ENCODE peak calls at places on chromosomes 7 and 10, in nine cellular contexts. One of them, this sample, is unnamed.

GRCh38 chr10:44874176-44874575 is 37.0 kb upstream of the TMEM72 start:
- DNase-seq in IMR-90: no peak
- DNase-seq in heart left ventricle: no peak
- DNase-seq in transverse colon: no peak
- DNase-seq in uterus: no peak
- DNase-seq in esophagus squamous epithelium: no peak
- DNase-seq in H1: no peak
- DNase-seq in testis: peak
- DNase-seq in Peyer's patch: no peak
- DNase-seq in this sample: no peak

GRCh38 chr10:128007971-128008370 is 101.1 kb downstream of the PTPRE start:
- DNase-seq in IMR-90: no peak
- DNase-seq in heart left ventricle: no peak
- DNase-seq in transverse colon: no peak
- DNase-seq in uterus: no peak
- DNase-seq in esophagus squamous epithelium: no peak
- DNase-seq in H1: no peak
- DNase-seq in testis: no peak
- DNase-seq in Peyer's patch: peak
- DNase-seq in this sample: no peak

GRCh38 chr10:118940386-118940785 is 89.1 kb upstream of the NANOS1 start:
- DNase-seq in IMR-90: no peak
- DNase-seq in heart left ventricle: no peak
- DNase-seq in transverse colon: no peak
- DNase-seq in uterus: no peak
- DNase-seq in esophagus squamous epithelium: no peak
- DNase-seq in H1: no peak
- DNase-seq in testis: no peak
- DNase-seq in Peyer's patch: no peak
- DNase-seq in this sample: no peak

GRCh38 chr10:49167629-49168540 is 20.3 kb downstream of the TMEM273 start:
- DNase-seq in IMR-90: no peak
- DNase-seq in heart left ventricle: no peak
- DNase-seq in transverse colon: no peak
- DNase-seq in uterus: no peak
- DNase-seq in esophagus squamous epithelium: no peak
- DNase-seq in H1: no peak
- DNase-seq in testis: no peak
- DNase-seq in Peyer's patch: no peak
- DNase-seq in this sample: no peak

GRCh38 chr7:12146813-12147212 is 64.3 kb upstream of the TMEM106B start:
- DNase-seq in IMR-90: no peak
- DNase-seq in heart left ventricle: no peak
- DNase-seq in transverse colon: no peak
- DNase-seq in uterus: no peak
- DNase-seq in esophagus squamous epithelium: no peak
- DNase-seq in H1: no peak
- DNase-seq in testis: no peak
- DNase-seq in Peyer's patch: no peak
- DNase-seq in this sample: no peak

GRCh38 chr10:16945566-16945965 is 128.3 kb upstream of the RSU1 start:
- DNase-seq in IMR-90: no peak
- DNase-seq in heart left ventricle: no peak
- DNase-seq in transverse colon: no peak
- DNase-seq in uterus: no peak
- DNase-seq in esophagus squamous epithelium: no peak
- DNase-seq in H1: no peak
- DNase-seq in testis: no peak
- DNase-seq in Peyer's patch: no peak
- DNase-seq in this sample: no peak

GRCh38 chr7:71173955-71174354 is 42.0 kb downstream of the GALNT17 start:
- DNase-seq in IMR-90: no peak
- DNase-seq in heart left ventricle: peak
- DNase-seq in transverse colon: no peak
- DNase-seq in uterus: no peak
- DNase-seq in esophagus squamous epithelium: no peak
- DNase-seq in H1: no peak
- DNase-seq in testis: peak
- DNase-seq in Peyer's patch: no peak
- DNase-seq in this sample: no peak

GRCh38 chr7:83794834-83795233 is 145.9 kb upstream of the SEMA3E start:
- DNase-seq in IMR-90: no peak
- DNase-seq in heart left ventricle: no peak
- DNase-seq in transverse colon: no peak
- DNase-seq in uterus: no peak
- DNase-seq in esophagus squamous epithelium: no peak
- DNase-seq in H1: no peak
- DNase-seq in testis: no peak
- DNase-seq in Peyer's patch: no peak
- DNase-seq in this sample: no peak

GRCh38 chr10:22135591-22135990 is 82.2 kb downstream of the EBLN1 start:
- DNase-seq in IMR-90: no peak
- DNase-seq in heart left ventricle: no peak
- DNase-seq in transverse colon: no peak
- DNase-seq in uterus: no peak
- DNase-seq in esophagus squamous epithelium: no peak
- DNase-seq in H1: no peak
- DNase-seq in testis: no peak
- DNase-seq in Peyer's patch: no peak
- DNase-seq in this sample: no peak

GRCh38 chr7:149006345-149006725 is 22.0 kb downstream of the PDIA4 start:
- DNase-seq in IMR-90: no peak
- DNase-seq in heart left ventricle: no peak
- DNase-seq in transverse colon: no peak
- DNase-seq in uterus: no peak
- DNase-seq in esophagus squamous epithelium: no peak
- DNase-seq in H1: no peak
- DNase-seq in testis: no peak
- DNase-seq in Peyer's patch: peak
- DNase-seq in this sample: no peak

GRCh38 chr10:48509974-48510692 is 94.7 kb downstream of the ARHGAP22 start:
- DNase-seq in IMR-90: no peak
- DNase-seq in heart left ventricle: peak
- DNase-seq in transverse colon: no peak
- DNase-seq in uterus: no peak
- DNase-seq in esophagus squamous epithelium: no peak
- DNase-seq in H1: peak
- DNase-seq in testis: no peak
- DNase-seq in Peyer's patch: no peak
- DNase-seq in this sample: no peak

GRCh38 chr10:84743483-84743882 is 415.1 kb downstream of the CCSER2 start:
- DNase-seq in IMR-90: no peak
- DNase-seq in heart left ventricle: no peak
- DNase-seq in transverse colon: no peak
- DNase-seq in uterus: no peak
- DNase-seq in esophagus squamous epithelium: no peak
- DNase-seq in H1: no peak
- DNase-seq in testis: no peak
- DNase-seq in Peyer's patch: no peak
- DNase-seq in this sample: no peak

DNA sequence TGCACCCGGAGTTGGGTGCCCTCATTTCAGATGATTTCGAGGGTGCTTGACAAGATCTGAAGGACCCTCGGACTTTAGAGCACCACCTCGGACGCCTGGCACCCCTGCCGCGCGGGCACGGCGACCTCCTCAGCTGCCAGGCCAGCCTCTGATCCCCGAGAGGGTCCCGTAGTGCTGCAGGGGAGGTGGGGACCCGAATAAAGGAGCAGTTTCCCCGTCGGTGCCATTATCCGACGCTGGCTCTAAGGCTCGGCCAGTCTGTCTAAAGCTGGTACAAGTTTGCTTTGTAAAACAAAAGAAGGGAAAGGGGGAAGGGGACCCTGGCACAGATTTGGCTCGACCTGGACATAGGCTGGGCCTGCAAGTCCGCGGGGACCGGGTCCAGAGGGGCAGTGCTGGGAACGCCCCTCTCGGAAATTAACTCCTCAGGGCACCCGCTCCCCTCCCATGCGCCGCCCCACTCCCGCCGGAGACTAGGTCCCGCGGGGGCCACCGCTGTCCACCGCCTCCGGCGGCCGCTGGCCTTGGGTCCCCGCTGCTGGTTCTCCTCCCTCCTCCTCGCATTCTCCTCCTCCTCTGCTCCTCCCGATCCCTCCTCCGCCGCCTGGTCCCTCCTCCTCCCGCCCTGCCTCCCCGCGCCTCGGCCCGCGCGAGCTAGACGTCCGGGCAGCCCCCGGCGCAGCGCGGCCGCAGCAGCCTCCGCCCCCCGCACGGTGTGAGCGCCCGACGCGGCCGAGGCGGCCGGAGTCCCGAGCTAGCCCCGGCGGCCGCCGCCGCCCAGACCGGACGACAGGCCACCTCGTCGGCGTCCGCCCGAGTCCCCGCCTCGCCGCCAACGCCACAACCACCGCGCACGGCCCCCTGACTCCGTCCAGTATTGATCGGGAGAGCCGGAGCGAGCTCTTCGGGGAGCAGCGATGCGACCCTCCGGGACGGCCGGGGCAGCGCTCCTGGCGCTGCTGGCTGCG is at the start of gene EGFR:
- DNase-seq in IMR-90: peak
- DNase-seq in heart left ventricle: peak
- DNase-seq in transverse colon: peak
- DNase-seq in uterus: peak
- DNase-seq in esophagus squamous epithelium: no peak
- DNase-seq in H1: peak
- DNase-seq in testis: peak
- DNase-seq in Peyer's patch: peak
- DNase-seq in this sample: peak
- TF ChIP-seq POLR2A in IMR-90: peak
- TF ChIP-seq POLR2A in heart left ventricle: no peak
- TF ChIP-seq POLR2A in transverse colon: peak
- TF ChIP-seq POLR2A in uterus: peak
- TF ChIP-seq POLR2A in esophagus squamous epithelium: peak
- TF ChIP-seq POLR2A in H1: no peak
- TF ChIP-seq POLR2A in testis: peak
- TF ChIP-seq POLR2A in Peyer's patch: peak
- TF ChIP-seq POLR2A in this sample: peak

GRCh38 chr7:73487486-73487885 is 34.6 kb downstream of the BAZ1B start:
- DNase-seq in IMR-90: peak
- DNase-seq in heart left ventricle: no peak
- DNase-seq in transverse colon: no peak
- DNase-seq in uterus: no peak
- DNase-seq in esophagus squamous epithelium: no peak
- DNase-seq in H1: no peak
- DNase-seq in testis: no peak
- DNase-seq in Peyer's patch: no peak
- DNase-seq in this sample: no peak
- TF ChIP-seq POLR2A in IMR-90: no peak
- TF ChIP-seq POLR2A in heart left ventricle: no peak
- TF ChIP-seq POLR2A in transverse colon: no peak
- TF ChIP-seq POLR2A in uterus: no peak
- TF ChIP-seq POLR2A in esophagus squamous epithelium: no peak
- TF ChIP-seq POLR2A in H1: no peak
- TF ChIP-seq POLR2A in testis: no peak
- TF ChIP-seq POLR2A in Peyer's patch: no peak
- TF ChIP-seq POLR2A in this sample: no peak

DNA sequence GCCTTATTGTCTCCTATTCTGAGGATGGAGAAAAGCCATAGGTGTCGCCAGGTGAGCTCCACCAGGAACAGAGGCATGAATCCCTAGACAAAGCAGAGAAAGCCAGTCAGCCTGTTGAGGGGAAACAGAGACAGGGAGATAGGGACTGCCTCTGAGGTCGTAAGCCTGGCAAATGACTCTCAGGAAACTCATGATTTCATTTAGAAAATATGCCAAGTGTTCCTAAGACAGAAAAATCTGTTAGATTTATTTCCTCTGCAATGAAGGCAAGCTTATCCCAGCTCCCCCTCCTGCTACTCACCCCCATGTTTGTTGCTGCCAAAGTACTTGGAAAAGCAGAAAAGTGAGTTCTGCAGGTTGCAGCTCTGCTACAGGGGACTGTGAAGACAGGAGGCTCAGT is 184.2 kb downstream of the ADRA2A start:
- DNase-seq in IMR-90: no peak
- DNase-seq in heart left ventricle: no peak
- DNase-seq in transverse colon: no peak
- DNase-seq in uterus: no peak
- DNase-seq in esophagus squamous epithelium: no peak
- DNase-seq in H1: no peak
- DNase-seq in testis: no peak
- DNase-seq in Peyer's patch: no peak
- DNase-seq in this sample: no peak
- TF ChIP-seq POLR2A in IMR-90: no peak
- TF ChIP-seq POLR2A in heart left ventricle: no peak
- TF ChIP-seq POLR2A in transverse colon: no peak
- TF ChIP-seq POLR2A in uterus: no peak
- TF ChIP-seq POLR2A in esophagus squamous epithelium: no peak
- TF ChIP-seq POLR2A in H1: no peak
- TF ChIP-seq POLR2A in testis: no peak
- TF ChIP-seq POLR2A in Peyer's patch: no peak
- TF ChIP-seq POLR2A in this sample: no peak

GRCh38 chr7:27220440-27220955 is 20.6 kb upstream of the HOXA13 start:
- DNase-seq in IMR-90: no peak
- DNase-seq in heart left ventricle: no peak
- DNase-seq in transverse colon: no peak
- DNase-seq in uterus: no peak
- DNase-seq in esophagus squamous epithelium: no peak
- DNase-seq in H1: no peak
- DNase-seq in testis: no peak
- DNase-seq in Peyer's patch: peak
- DNase-seq in this sample: no peak

GRCh38 chr7:27223941-27224590 is 18.5 kb upstream of the EVX1 start:
- DNase-seq in IMR-90: no peak
- DNase-seq in heart left ventricle: no peak
- DNase-seq in transverse colon: no peak
- DNase-seq in uterus: no peak
- DNase-seq in esophagus squamous epithelium: no peak
- DNase-seq in H1: no peak
- DNase-seq in testis: no peak
- DNase-seq in Peyer's patch: no peak
- DNase-seq in this sample: no peak

GRCh38 chr7:27219821-27220220 is 19.9 kb upstream of the HOXA13 start:
- DNase-seq in IMR-90: no peak
- DNase-seq in heart left ventricle: no peak
- DNase-seq in transverse colon: no peak
- DNase-seq in uterus: no peak
- DNase-seq in esophagus squamous epithelium: no peak
- DNase-seq in H1: no peak
- DNase-seq in testis: no peak
- DNase-seq in Peyer's patch: peak
- DNase-seq in this sample: no peak

GRCh38 chr7:27217951-27218350 is 18.1 kb upstream of the HOXA13 start:
- DNase-seq in IMR-90: no peak
- DNase-seq in heart left ventricle: no peak
- DNase-seq in transverse colon: no peak
- DNase-seq in uterus: no peak
- DNase-seq in esophagus squamous epithelium: no peak
- DNase-seq in H1: no peak
- DNase-seq in testis: no peak
- DNase-seq in Peyer's patch: no peak
- DNase-seq in this sample: no peak

DNA sequence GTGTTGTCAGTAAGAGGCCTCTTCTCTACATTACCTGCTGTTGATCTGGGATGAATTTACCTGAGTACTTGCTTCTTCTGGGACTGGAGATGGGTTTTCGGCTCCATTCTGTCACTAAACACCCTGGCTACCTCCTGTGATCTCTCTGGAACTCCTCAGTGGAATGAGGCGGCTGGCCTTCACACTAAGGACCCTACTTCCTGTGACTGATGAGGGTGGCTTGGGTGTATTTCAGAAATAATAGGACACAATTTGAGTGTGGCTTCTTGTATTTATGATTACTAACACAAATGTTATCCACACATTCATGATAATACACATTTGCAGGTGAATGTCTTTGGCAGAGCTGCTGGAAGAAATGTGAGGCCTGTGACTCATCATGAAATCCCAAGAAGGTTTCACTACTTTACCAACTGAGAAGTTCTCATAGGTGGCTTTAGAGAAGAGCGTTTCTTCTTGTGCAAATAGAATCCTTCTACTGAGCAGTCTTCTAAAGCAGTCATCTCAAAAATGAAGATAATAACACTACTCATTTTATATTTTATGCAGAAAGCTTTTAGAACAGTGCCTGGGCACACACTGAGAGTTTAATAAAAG is 21.3 kb upstream of the EVX1 start:
- DNase-seq in IMR-90: no peak
- DNase-seq in heart left ventricle: no peak
- DNase-seq in transverse colon: no peak
- DNase-seq in uterus: no peak
- DNase-seq in esophagus squamous epithelium: no peak
- DNase-seq in H1: no peak
- DNase-seq in testis: no peak
- DNase-seq in Peyer's patch: no peak
- DNase-seq in this sample: peak
- TF ChIP-seq POLR2A in IMR-90: no peak
- TF ChIP-seq POLR2A in heart left ventricle: no peak
- TF ChIP-seq POLR2A in transverse colon: no peak
- TF ChIP-seq POLR2A in uterus: no peak
- TF ChIP-seq POLR2A in esophagus squamous epithelium: no peak
- TF ChIP-seq POLR2A in H1: no peak
- TF ChIP-seq POLR2A in testis: no peak
- TF ChIP-seq POLR2A in Peyer's patch: no peak
- TF ChIP-seq POLR2A in this sample: no peak